ENCODE peak calls at places on chromosomes 5 and 9, in eight cellular contexts. A is NCI-H2081; X is ascending aorta; T is HTR-8/SVneo; N is stimulated activated CD8-positive, alpha-beta memory T cell treated with anti-CD3 and anti-CD28 coated beads, Interleukin-2, amount 100 ng/mL, for 48 hours; W is fibroblast of the aortic adventitia; J is NCI-H1048; G is mucosa of gallbladder. D is an unnamed sample.

GRCh38 chr5:106873558-106873957 is 797.2 kb downstream of the EFNA5 start:
- DNase-seq in A (peak; percentile 92), X (no peak), T (no peak), N (no peak), W (no peak), J (peak; percentile 19), G (no peak), D (no peak)

GRCh38 chr5:62093981-62094380 is 212.0 kb upstream of the KIF2A start:
- DNase-seq in A (peak; percentile 86), X (no peak), T (peak; percentile 53), N (no peak), W (peak; percentile 49), J (no peak), G (peak; percentile 18), D (no peak)

GRCh38 chr9:35948901-35949318 is 9.0 kb downstream of the OR2S2 start:
- DNase-seq in A (no peak), X (no peak), T (no peak), N (no peak), W (no peak), J (no peak), G (no peak), D (no peak)

GRCh38 chr5:158878227-158878626 is 221.5 kb downstream of the EBF1 start:
- DNase-seq in A (no peak), X (no peak), T (no peak), N (no peak), W (no peak), J (no peak), G (no peak), D (no peak)

GRCh38 chr9:133341369-133342082 is 5.5 kb upstream of the SURF6 start:
- DNase-seq in A (no peak), X (peak; percentile 78), T (no peak), N (no peak), W (no peak), J (no peak), G (peak; percentile 45), D (no peak)

GRCh38 chr9:112921549-112921948 is 30.9 kb upstream of the SLC46A2 start:
- DNase-seq in A (peak; percentile 6), X (no peak), T (peak; percentile 19), N (no peak), W (peak; percentile 65), J (no peak), G (no peak), D (no peak)

GRCh38 chr5:67672633-67673032 is 476.0 kb upstream of the CD180 start:
- DNase-seq in A (no peak), X (no peak), T (no peak), N (no peak), W (peak; percentile 8), J (no peak), G (no peak), D (no peak)

GRCh38 chr9:127735530-127736176 is 559 bp upstream of the TOR2A start:
- DNase-seq in A (no peak), X (no peak), T (no peak), N (no peak), W (peak; percentile 41), J (no peak), G (no peak), D (no peak)

D was measured in GM12878.